ENCODE peak calls at places on chromosome 12, in five cellular contexts. One of them, this sample, is unnamed.

GRCh38 chr12:96811083-96811482 is 96.0 kb upstream of the NEDD1 start:
- DNase-seq in IMR-90: peak
- DNase-seq in H9: no peak
- DNase-seq in neuronal stem cell: no peak
- DNase-seq in trophoblast cell: no peak
- DNase-seq in this sample: peak

GRCh38 chr12:96810057-96810456 is 97.0 kb upstream of the NEDD1 start:
- DNase-seq in IMR-90: no peak
- DNase-seq in H9: peak
- DNase-seq in neuronal stem cell: no peak
- DNase-seq in trophoblast cell: no peak
- DNase-seq in this sample: no peak

GRCh38 chr12:92138144-92138543 is 7.5 kb downstream of the BTG1 start:
- DNase-seq in IMR-90: no peak
- DNase-seq in H9: no peak
- DNase-seq in neuronal stem cell: no peak
- DNase-seq in trophoblast cell: no peak
- DNase-seq in this sample: peak

GRCh38 chr12:123492290-123492689 is 34.4 kb downstream of the SNRNP35 start:
- DNase-seq in IMR-90: no peak
- DNase-seq in H9: no peak
- DNase-seq in neuronal stem cell: no peak
- DNase-seq in trophoblast cell: no peak
- DNase-seq in this sample: no peak

GRCh38 chr12:54935235-54935951 is 49.2 kb downstream of the TESPA1 start:
- DNase-seq in IMR-90: peak
- DNase-seq in H9: no peak
- DNase-seq in neuronal stem cell: no peak
- DNase-seq in trophoblast cell: peak
- DNase-seq in this sample: peak

GRCh38 chr12:67921286-67921685 is 68.0 kb upstream of the IFNG-AS1 start:
- DNase-seq in IMR-90: no peak
- DNase-seq in H9: no peak
- DNase-seq in neuronal stem cell: no peak
- DNase-seq in trophoblast cell: no peak
- DNase-seq in this sample: no peak

GRCh38 chr12:26750531-26751171 is 82.3 kb downstream of the ITPR2 start:
- DNase-seq in IMR-90: no peak
- DNase-seq in H9: no peak
- DNase-seq in neuronal stem cell: no peak
- DNase-seq in trophoblast cell: no peak
- DNase-seq in this sample: no peak

GRCh38 chr12:17416748-17417147 is 673.2 kb downstream of the RERGL start:
- DNase-seq in IMR-90: no peak
- DNase-seq in H9: no peak
- DNase-seq in neuronal stem cell: no peak
- DNase-seq in trophoblast cell: no peak
- DNase-seq in this sample: no peak

GRCh38 chr12:116969615-116970575 is 59.1 kb downstream of the FBXW8 start:
- DNase-seq in IMR-90: no peak
- DNase-seq in H9: no peak
- DNase-seq in neuronal stem cell: no peak
- DNase-seq in trophoblast cell: no peak
- DNase-seq in this sample: no peak

GRCh38 chr12:65532162-65532561 is 253.7 kb downstream of the MSRB3 start:
- DNase-seq in IMR-90: peak
- DNase-seq in H9: no peak
- DNase-seq in neuronal stem cell: no peak
- DNase-seq in trophoblast cell: no peak
- DNase-seq in this sample: peak

GRCh38 chr12:110249716-110250225 is 31.3 kb upstream of the ATP2A2 start:
- DNase-seq in IMR-90: no peak
- DNase-seq in H9: no peak
- DNase-seq in neuronal stem cell: no peak
- DNase-seq in trophoblast cell: no peak
- DNase-seq in this sample: no peak

GRCh38 chr12:24630446-24630845 is 318.5 kb downstream of the BCAT1 start:
- DNase-seq in IMR-90: no peak
- DNase-seq in H9: no peak
- DNase-seq in neuronal stem cell: no peak
- DNase-seq in trophoblast cell: peak
- DNase-seq in this sample: no peak

GRCh38 chr12:2168808-2169207 is 116.0 kb downstream of the CACNA1C start:
- DNase-seq in IMR-90: peak
- DNase-seq in H9: no peak
- DNase-seq in neuronal stem cell: no peak
- DNase-seq in trophoblast cell: peak
- DNase-seq in this sample: peak

GRCh38 chr12:121465921-121466799 is 66.2 kb downstream of the RNF34 start:
- DNase-seq in IMR-90: no peak
- DNase-seq in H9: no peak
- DNase-seq in neuronal stem cell: no peak
- DNase-seq in trophoblast cell: no peak
- DNase-seq in this sample: peak

GRCh38 chr12:112606611-112607366 is 184.8 kb upstream of the RPH3A start:
- DNase-seq in IMR-90: no peak
- DNase-seq in H9: peak
- DNase-seq in neuronal stem cell: no peak
- DNase-seq in trophoblast cell: no peak
- DNase-seq in this sample: no peak

GRCh38 chr12:130904064-130904463 is 32.2 kb downstream of the RAN start:
- DNase-seq in IMR-90: no peak
- DNase-seq in H9: no peak
- DNase-seq in neuronal stem cell: no peak
- DNase-seq in trophoblast cell: no peak
- DNase-seq in this sample: no peak

GRCh38 chr12:6532927-6533652 is 1.2 kb upstream of the GAPDH start:
- DNase-seq in IMR-90: peak
- DNase-seq in H9: peak
- DNase-seq in neuronal stem cell: no peak
- DNase-seq in trophoblast cell: peak
- DNase-seq in this sample: peak

GRCh38 chr12:12806784-12807516 is 6.2 kb upstream of the DDX47 start:
- DNase-seq in IMR-90: no peak
- DNase-seq in H9: no peak
- DNase-seq in neuronal stem cell: no peak
- DNase-seq in trophoblast cell: no peak
- DNase-seq in this sample: no peak

GRCh38 chr12:10941916-10942607 is 3.0 kb upstream of the TAS2R14 start:
- DNase-seq in IMR-90: no peak
- DNase-seq in H9: peak
- DNase-seq in neuronal stem cell: no peak
- DNase-seq in trophoblast cell: peak
- DNase-seq in this sample: no peak

GRCh38 chr12:87687362-87687761 is 341.8 kb downstream of the C12orf50 start:
- DNase-seq in IMR-90: peak
- DNase-seq in H9: peak
- DNase-seq in neuronal stem cell: no peak
- DNase-seq in trophoblast cell: no peak
- DNase-seq in this sample: peak

GRCh38 chr12:102061556-102062418 is at the start of gene WASHC3:
- DNase-seq in IMR-90: peak
- DNase-seq in H9: peak
- DNase-seq in neuronal stem cell: peak
- DNase-seq in trophoblast cell: peak
- DNase-seq in this sample: peak

GRCh38 chr12:89883630-89884364 is 175.2 kb upstream of the ATP2B1 start:
- DNase-seq in IMR-90: peak
- DNase-seq in H9: peak
- DNase-seq in neuronal stem cell: peak
- DNase-seq in trophoblast cell: no peak
- DNase-seq in this sample: no peak

GRCh38 chr12:67943295-67943892 is 45.9 kb upstream of the IFNG-AS1 start:
- DNase-seq in IMR-90: peak
- DNase-seq in H9: no peak
- DNase-seq in neuronal stem cell: peak
- DNase-seq in trophoblast cell: peak
- DNase-seq in this sample: peak

GRCh38 chr12:76374395-76375020 is 26.3 kb upstream of the BBS10 start:
- DNase-seq in IMR-90: peak
- DNase-seq in H9: no peak
- DNase-seq in neuronal stem cell: no peak
- DNase-seq in trophoblast cell: no peak
- DNase-seq in this sample: no peak

GRCh38 chr12:6093764-6094163 is 30.7 kb downstream of the VWF start:
- DNase-seq in IMR-90: no peak
- DNase-seq in H9: no peak
- DNase-seq in neuronal stem cell: no peak
- DNase-seq in trophoblast cell: no peak
- DNase-seq in this sample: no peak

GRCh38 chr12:118061011-118061875 is at the start of gene WSB2:
- DNase-seq in IMR-90: peak
- DNase-seq in H9: peak
- DNase-seq in neuronal stem cell: peak
- DNase-seq in trophoblast cell: no peak
- DNase-seq in this sample: peak

GRCh38 chr12:19915392-19916192 is 452.7 kb upstream of the PDE3A start:
- DNase-seq in IMR-90: peak
- DNase-seq in H9: no peak
- DNase-seq in neuronal stem cell: peak
- DNase-seq in trophoblast cell: no peak
- DNase-seq in this sample: peak

GRCh38 chr12:14974633-14975032 is 1.8 kb downstream of the PDE6H start:
- DNase-seq in IMR-90: no peak
- DNase-seq in H9: no peak
- DNase-seq in neuronal stem cell: no peak
- DNase-seq in trophoblast cell: no peak
- DNase-seq in this sample: no peak

GRCh38 chr12:12503384-12504078 is 59.1 kb downstream of the DUSP16 start:
- DNase-seq in IMR-90: no peak
- DNase-seq in H9: peak
- DNase-seq in neuronal stem cell: no peak
- DNase-seq in trophoblast cell: no peak
- DNase-seq in this sample: no peak

GRCh38 chr12:92518071-92518470 is 184.7 kb upstream of the PLEKHG7 start:
- DNase-seq in IMR-90: no peak
- DNase-seq in H9: no peak
- DNase-seq in neuronal stem cell: no peak
- DNase-seq in trophoblast cell: no peak
- DNase-seq in this sample: no peak

GRCh38 chr12:3533703-3534386 is 42.8 kb downstream of the PRMT8 start:
- DNase-seq in IMR-90: no peak
- DNase-seq in H9: peak
- DNase-seq in neuronal stem cell: no peak
- DNase-seq in trophoblast cell: no peak
- DNase-seq in this sample: no peak

GRCh38 chr12:27549801-27550652 is 26.0 kb downstream of the PPFIBP1 start:
- DNase-seq in IMR-90: peak
- DNase-seq in H9: peak
- DNase-seq in neuronal stem cell: no peak
- DNase-seq in trophoblast cell: peak
- DNase-seq in this sample: peak

GRCh38 chr12:124917135-124917840 is 2.8 kb upstream of the UBC start:
- DNase-seq in IMR-90: peak
- DNase-seq in H9: peak
- DNase-seq in neuronal stem cell: peak
- DNase-seq in trophoblast cell: peak
- DNase-seq in this sample: peak
- H2AFZ ChIP-seq in IMR-90: peak
- H2AFZ ChIP-seq in H9: peak
- H2AFZ ChIP-seq in neuronal stem cell: peak
- H2AFZ ChIP-seq in trophoblast cell: peak
- H2AFZ ChIP-seq in this sample: no peak

GRCh38 chr12:94761559-94761958 is 111.2 kb upstream of the TMCC3 start:
- DNase-seq in IMR-90: peak
- DNase-seq in H9: no peak
- DNase-seq in neuronal stem cell: no peak
- DNase-seq in trophoblast cell: peak
- DNase-seq in this sample: peak
- H2BK120ac ChIP-seq in IMR-90: no peak
- H2BK120ac ChIP-seq in H9: no peak
- H2BK120ac ChIP-seq in neuronal stem cell: no peak
- H2BK120ac ChIP-seq in trophoblast cell: no peak
- H2BK120ac ChIP-seq in this sample: no peak

GRCh38 chr12:9868271-9868815 is 811 bp downstream of the CLEC2B start:
- DNase-seq in IMR-90: no peak
- DNase-seq in H9: no peak
- DNase-seq in neuronal stem cell: no peak
- DNase-seq in trophoblast cell: no peak
- DNase-seq in this sample: peak

GRCh38 chr12:9868951-9869306 is 225 bp downstream of the CLEC2B start:
- DNase-seq in IMR-90: no peak
- DNase-seq in H9: no peak
- DNase-seq in neuronal stem cell: no peak
- DNase-seq in trophoblast cell: no peak
- DNase-seq in this sample: no peak

GRCh38 chr12:9869307-9870161 is at the start of gene CLEC2B:
- DNase-seq in IMR-90: peak
- DNase-seq in H9: no peak
- DNase-seq in neuronal stem cell: no peak
- DNase-seq in trophoblast cell: no peak
- DNase-seq in this sample: peak

GRCh38 chr12:9872116-9872515 is 3.0 kb upstream of the CLEC2B start:
- DNase-seq in IMR-90: no peak
- DNase-seq in H9: no peak
- DNase-seq in neuronal stem cell: no peak
- DNase-seq in trophoblast cell: no peak
- DNase-seq in this sample: no peak

GRCh38 chr12:9870311-9870866 is 1.2 kb upstream of the CLEC2B start:
- DNase-seq in IMR-90: no peak
- DNase-seq in H9: no peak
- DNase-seq in neuronal stem cell: no peak
- DNase-seq in trophoblast cell: no peak
- DNase-seq in this sample: peak
- H2AFZ ChIP-seq in IMR-90: no peak
- H2AFZ ChIP-seq in H9: no peak
- H2AFZ ChIP-seq in neuronal stem cell: no peak
- H2AFZ ChIP-seq in trophoblast cell: no peak
- H2AFZ ChIP-seq in this sample: no peak

DNA sequence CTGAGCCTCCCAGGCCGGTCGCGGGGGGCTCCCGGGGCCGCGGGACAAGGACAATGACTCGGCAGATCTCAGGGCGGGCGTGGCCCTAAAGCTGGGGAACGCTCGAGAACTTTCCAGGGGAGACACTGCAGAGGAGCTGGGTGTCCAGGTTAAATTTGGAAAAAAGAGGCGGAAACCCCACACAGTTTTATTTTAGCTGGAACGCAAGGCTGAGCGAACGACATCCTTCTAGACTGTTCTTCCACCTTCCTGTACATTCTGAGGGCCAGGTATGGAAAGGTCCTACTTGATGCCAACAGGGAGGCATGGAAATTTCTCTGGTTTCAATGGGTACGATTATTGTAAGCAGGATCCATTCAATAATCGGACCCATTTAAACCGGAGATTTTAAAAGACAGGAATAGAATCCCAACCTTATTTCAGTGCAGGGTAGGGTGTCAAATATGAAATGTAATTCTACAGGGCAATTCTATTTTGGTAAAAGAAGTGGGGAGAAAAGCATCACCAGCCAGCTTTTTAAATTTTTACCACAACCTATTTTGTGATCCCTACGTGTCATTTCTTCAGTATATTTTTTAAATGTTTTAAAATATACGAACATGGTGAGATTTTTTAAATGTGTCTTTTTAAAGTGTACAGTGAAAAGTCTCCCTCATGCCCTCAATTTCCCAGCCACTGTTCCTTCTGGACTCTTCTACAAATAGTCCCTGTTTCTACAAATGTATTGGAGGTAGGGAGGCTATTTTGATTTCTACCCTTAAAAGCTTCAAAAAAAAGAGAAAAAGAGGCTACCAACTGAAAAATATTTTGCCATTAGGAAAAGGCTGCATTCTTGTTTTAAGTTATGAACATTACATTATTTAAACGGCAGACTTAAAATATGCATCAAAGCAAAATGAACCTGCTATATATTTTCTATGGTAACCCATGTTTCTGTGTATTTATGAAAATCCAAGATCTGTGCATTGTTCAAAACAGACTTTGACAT is 1.1 kb upstream of the UBC start:
- DNase-seq in IMR-90: peak
- DNase-seq in H9: peak
- DNase-seq in neuronal stem cell: no peak
- DNase-seq in trophoblast cell: no peak
- DNase-seq in this sample: peak
- H2BK120ac ChIP-seq in IMR-90: peak
- H2BK120ac ChIP-seq in H9: no peak
- H2BK120ac ChIP-seq in neuronal stem cell: peak
- H2BK120ac ChIP-seq in trophoblast cell: peak
- H2BK120ac ChIP-seq in this sample: peak

This sample was measured in mesenchymal stem cell.